ENCODE peak calls at places on chromosomes 13 and 19, in eight cellular contexts. Z is fibroblast of villous mesenchyme; I is neural crest cell; O is nephron progenitor cell; B is CD8-positive, alpha-beta T cell; J is BE2C; W is left lung; S is mucosa of descending colon. G is an unnamed sample.
A peak's percentile ranks its signal among the peaks of the same experiment; 100 is the strongest.

GRCh38 chr19:45528744-45529453 is 21.6 kb downstream of the VASP start:
- DNase-seq in Z (no peak), I (no peak), O (peak; percentile 45), B (no peak), J (peak; percentile 33), W (peak; percentile 82), S (peak; percentile 82), G (no peak)

GRCh38 chr13:63433546-63434150 is 2018.0 kb upstream of the PCDH20 start:
- DNase-seq in Z (no peak), I (no peak), O (no peak), B (no peak), J (no peak), W (no peak), S (no peak), G (no peak)

GRCh38 chr19:4077800-4078683 is 11.3 kb upstream of the ZBTB7A start:
- DNase-seq in Z (no peak), I (no peak), O (peak; percentile 65), B (peak; percentile 58), J (no peak), W (peak; percentile 92), S (peak; percentile 89), G (peak; percentile 84)

GRCh38 chr13:112905990-112906641 is 62.9 kb upstream of the MCF2L start:
- DNase-seq in Z (no peak), I (no peak), O (no peak), B (no peak), J (no peak), W (peak; percentile 37), S (no peak), G (no peak)

GRCh38 chr13:114179087-114179658 is at the start of gene CFAP97D2:
- DNase-seq in Z (no peak), I (no peak), O (no peak), B (no peak), J (no peak), W (no peak), S (no peak), G (no peak)

GRCh38 chr19:1987197-1988187 is 28.0 kb downstream of the BTBD2 start:
- DNase-seq in Z (no peak), I (no peak), O (no peak), B (no peak), J (no peak), W (no peak), S (no peak), G (no peak)

GRCh38 chr19:49337267-49338022 is 2.2 kb downstream of the CD37 start:
- DNase-seq in Z (no peak), I (no peak), O (no peak), B (no peak), J (no peak), W (no peak), S (no peak), G (no peak)

GRCh38 chr19:989381-990081 is 5.4 kb downstream of the WDR18 start:
- DNase-seq in Z (no peak), I (no peak), O (no peak), B (no peak), J (peak; percentile 22), W (peak; percentile 75), S (no peak), G (no peak)

GRCh38 chr19:58586131-58586765 is 13.1 kb upstream of the MZF1 start:
- DNase-seq in Z (no peak), I (peak; percentile 0), O (no peak), B (no peak), J (no peak), W (peak; percentile 43), S (no peak), G (no peak)

GRCh38 chr19:46571495-46571894 is 29.6 kb upstream of the CALM3 start:
- DNase-seq in Z (peak; percentile 8), I (peak; percentile 14), O (peak; percentile 20), B (no peak), J (peak; percentile 43), W (no peak), S (no peak), G (no peak)

GRCh38 chr13:38348890-38349289 is 761 bp upstream of the UFM1 start:
- DNase-seq in Z (peak; percentile 27), I (no peak), O (peak; percentile 6), B (peak; percentile 10), J (no peak), W (no peak), S (no peak), G (peak; percentile 15)

GRCh38 chr13:30366083-30366482 is 56.2 kb upstream of the UBE2L5 start:
- DNase-seq in Z (no peak), I (no peak), O (no peak), B (no peak), J (no peak), W (no peak), S (no peak), G (no peak)

GRCh38 chr13:46315491-46316075 is 71.5 kb downstream of the RUBCNL start:
- DNase-seq in Z (no peak), I (no peak), O (no peak), B (no peak), J (no peak), W (no peak), S (no peak), G (no peak)

GRCh38 chr13:50387124-50387581 is 371.9 kb downstream of the KCNRG start:
- DNase-seq in Z (no peak), I (no peak), O (peak; percentile 46), B (peak; percentile 30), J (peak; percentile 82), W (peak; percentile 81), S (peak; percentile 64), G (peak; percentile 23)

GRCh38 chr13:48902421-48902820 is 73.3 kb upstream of the FNDC3A start:
- DNase-seq in Z (peak; percentile 56), I (no peak), O (no peak), B (no peak), J (no peak), W (no peak), S (no peak), G (no peak)

GRCh38 chr13:70758932-70759331 is 650.7 kb upstream of the KLHL1 start:
- DNase-seq in Z (no peak), I (no peak), O (no peak), B (no peak), J (no peak), W (no peak), S (no peak), G (no peak)

GRCh38 chr19:16067205-16067938 is 8.9 kb upstream of the TPM4 start:
- DNase-seq in Z (peak; percentile 66), I (no peak), O (no peak), B (no peak), J (no peak), W (peak; percentile 89), S (peak; percentile 87), G (no peak)

GRCh38 chr13:42110410-42111155 is 62.1 kb downstream of the DGKH start:
- DNase-seq in Z (peak; percentile 88), I (peak; percentile 52), O (peak; percentile 33), B (peak; percentile 36), J (peak; percentile 29), W (no peak), S (no peak), G (peak; percentile 51)

GRCh38 chr13:73467103-73467502 is 408.3 kb downstream of the KLF5 start:
- DNase-seq in Z (no peak), I (no peak), O (no peak), B (no peak), J (no peak), W (no peak), S (no peak), G (no peak)

DNA sequence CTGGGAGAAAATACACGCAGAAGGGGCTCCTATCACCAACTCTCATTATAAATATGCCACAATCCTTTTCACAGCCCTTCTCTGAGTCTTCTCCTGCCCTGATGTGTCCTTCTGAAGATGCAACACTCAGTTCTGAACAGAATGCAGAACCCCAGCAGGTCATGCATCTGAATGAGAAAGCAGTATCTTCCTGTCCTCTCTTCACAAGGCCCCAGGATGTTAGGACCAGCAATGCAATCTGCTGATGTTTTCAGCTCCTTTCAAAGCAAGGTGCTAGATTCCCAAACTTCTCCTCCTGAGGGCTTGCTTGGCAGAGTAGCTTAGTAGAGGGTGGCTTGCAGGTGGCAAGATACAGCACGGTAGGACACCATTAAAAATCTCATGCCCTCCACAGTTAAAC is 22.3 kb upstream of the DOCK9 start:
- DNase-seq in Z (no peak), I (no peak), O (no peak), B (no peak), J (no peak), W (no peak), S (no peak), G (no peak)
- TF ChIP-seq CTCF in Z (no peak), I (no peak), O (no peak), B (no peak), J (no peak), W (no peak), S (no peak), G (no peak)

GRCh38 chr13:80338781-80339577 is 1.9 kb downstream of the SPRY2 start:
- DNase-seq in Z (peak; percentile 90), I (peak; percentile 65), O (peak; percentile 79), B (peak; percentile 20), J (peak; percentile 82), W (peak; percentile 91), S (peak; percentile 73), G (peak; percentile 40)
- TF ChIP-seq CTCF in Z (peak; percentile 29), I (peak; percentile 31), O (no peak), B (no peak), J (peak; percentile 21), W (no peak), S (no peak), G (peak; percentile 27)

GRCh38 chr13:28177327-28177726 is 39.0 kb downstream of the PAN3 start:
- DNase-seq in Z (no peak), I (no peak), O (no peak), B (no peak), J (no peak), W (no peak), S (no peak), G (no peak)

GRCh38 chr13:28179974-28180373 is 41.6 kb downstream of the PAN3 start:
- DNase-seq in Z (no peak), I (no peak), O (no peak), B (no peak), J (no peak), W (no peak), S (no peak), G (no peak)

GRCh38 chr13:28177877-28178276 is 39.5 kb downstream of the PAN3 start:
- DNase-seq in Z (no peak), I (no peak), O (no peak), B (no peak), J (no peak), W (no peak), S (no peak), G (no peak)

GRCh38 chr13:28185256-28185655 is 46.9 kb downstream of the PAN3 start:
- DNase-seq in Z (no peak), I (no peak), O (no peak), B (no peak), J (no peak), W (no peak), S (no peak), G (no peak)

DNA sequence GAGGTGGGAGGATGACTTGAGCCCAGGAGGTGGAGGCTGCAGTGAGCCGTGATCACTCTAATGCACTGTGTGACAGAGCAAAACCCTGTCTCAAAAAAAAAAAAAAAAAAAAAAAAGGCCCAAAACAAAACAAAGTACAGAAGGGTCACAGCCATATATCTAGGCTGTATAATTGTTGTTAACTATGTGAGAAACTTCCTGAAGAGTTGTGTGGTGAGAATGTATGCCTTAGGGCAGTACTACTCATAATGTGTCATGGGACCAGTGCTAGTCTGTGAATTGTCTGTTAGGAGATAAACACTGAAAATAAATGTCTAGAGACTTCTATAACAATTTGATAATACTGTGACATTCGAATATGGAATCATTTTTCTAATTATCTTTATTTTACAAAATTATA is 43.1 kb downstream of the PAN3 start:
- DNase-seq in Z (peak; percentile 58), I (no peak), O (no peak), B (no peak), J (no peak), W (no peak), S (no peak), G (no peak)
- TF ChIP-seq CTCF in Z (no peak), I (no peak), O (no peak), B (no peak), J (no peak), W (no peak), S (no peak), G (no peak)

GRCh38 chr19:10295305-10295846 is 5.6 kb downstream of the ICAM5 start:
- DNase-seq in Z (peak; percentile 17), I (no peak), O (peak; percentile 51), B (peak; percentile 72), J (no peak), W (peak; percentile 94), S (peak; percentile 78), G (peak; percentile 86)
- TF ChIP-seq CTCF in Z (peak; percentile 4), I (no peak), O (no peak), B (no peak), J (no peak), W (no peak), S (no peak), G (peak; percentile 17)